ENCODE peak calls at places on chromosome 22, in five cellular contexts. B, O, M, E and J are unnamed samples.

GRCh38 chr22:23118647-23119491 is 22.9 kb downstream of the RSPH14 start:
- DNase-seq in B (no peak), O (no peak), E (no peak), M (no peak), J (no peak)

GRCh38 chr22:32281092-32281491 is 25.9 kb upstream of the SLC5A4 start:
- DNase-seq in M (no peak), E (no peak), O (no peak), B (peak), J (no peak)

GRCh38 chr22:36493690-36494110 is 12.3 kb upstream of the TXN2 start:
- DNase-seq in B (no peak), O (no peak), E (peak), M (peak), J (peak)

GRCh38 chr22:44024288-44024908 is at the start of gene PARVB:
- DNase-seq in B (no peak), E (peak), M (no peak), O (no peak), J (no peak)

GRCh38 chr22:46149493-46149997 is 781 bp upstream of the PPARA start:
- DNase-seq in E (peak), O (peak), B (no peak), M (peak), J (no peak)

GRCh38 chr22:46171940-46172339 is 21.6 kb downstream of the PPARA start:
- DNase-seq in B (no peak), O (no peak), M (no peak), E (peak), J (peak)

GRCh38 chr22:20002661-20003060 is 14.0 kb downstream of the ARVCF start:
- DNase-seq in E (no peak), O (no peak), M (no peak), B (no peak), J (no peak)

GRCh38 chr22:49765951-49766350 is 61.7 kb downstream of the BRD1 start:
- DNase-seq in M (no peak), B (no peak), E (no peak), O (no peak), J (no peak)

GRCh38 chr22:44261861-44262595 is 50.7 kb downstream of the SHISAL1 start:
- DNase-seq in M (no peak), B (no peak), E (peak), O (no peak), J (no peak)

GRCh38 chr22:30247561-30247960 is 1.0 kb upstream of the LIF start:
- DNase-seq in E (no peak), B (no peak), M (no peak), O (no peak), J (no peak)

GRCh38 chr22:32389685-32390084 is 22.4 kb downstream of the RTCB start:
- DNase-seq in O (peak), E (no peak), M (no peak), B (no peak), J (no peak)

GRCh38 chr22:43972931-43973330 is 17.7 kb downstream of the SAMM50 start:
- DNase-seq in B (no peak), E (no peak), O (no peak), M (no peak), J (no peak)

GRCh38 chr22:39991164-39991860 is 3.4 kb upstream of the FAM83F start:
- DNase-seq in E (no peak), B (no peak), O (no peak), M (no peak), J (no peak)

GRCh38 chr22:37741312-37741795 is 44.5 kb downstream of the TRIOBP start:
- DNase-seq in E (peak), B (no peak), M (peak), O (no peak), J (peak)

GRCh38 chr22:46025973-46026906 is 49.3 kb upstream of the WNT7B start:
- DNase-seq in B (no peak), O (no peak), E (no peak), M (no peak), J (no peak)

GRCh38 chr22:34356481-34356880 is 436.2 kb upstream of the LARGE1 start:
- DNase-seq in E (no peak), B (no peak), O (no peak), M (no peak), J (no peak)

GRCh38 chr22:26342719-26343449 is 86.2 kb upstream of the ASPHD2 start:
- DNase-seq in M (no peak), O (no peak), B (no peak), E (no peak), J (no peak)

GRCh38 chr22:44445307-44445680 is 52.7 kb downstream of the RTL6 start:
- DNase-seq in E (no peak), O (no peak), M (no peak), B (no peak), J (no peak)

GRCh38 chr22:43824724-43825485 is 12.8 kb upstream of the EFCAB6 start:
- DNase-seq in B (no peak), M (no peak), O (no peak), E (no peak), J (no peak)

GRCh38 chr22:48574776-48575566 is 1252.7 kb downstream of the BRD1 start:
- DNase-seq in E (peak), M (peak), B (peak), O (no peak), J (peak)

GRCh38 chr22:20052309-20053250 is 27.5 kb upstream of the DGCR8 start:
- DNase-seq in B (no peak), E (no peak), O (no peak), M (no peak), J (no peak)

GRCh38 chr22:49934144-49934890 is 15.9 kb downstream of the CRELD2 start:
- DNase-seq in E (peak), O (peak), B (no peak), M (no peak), J (no peak)

GRCh38 chr22:44647141-44647540 is 54.9 kb upstream of the PRR5 start:
- DNase-seq in O (no peak), B (no peak), M (no peak), E (no peak), J (no peak)

GRCh38 chr22:49019737-49020136 is 807.9 kb downstream of the BRD1 start:
- DNase-seq in E (no peak), M (no peak), O (no peak), B (no peak), J (no peak)

GRCh38 chr22:28952857-28953256 is 69.5 kb downstream of the ZNRF3 start:
- DNase-seq in M (no peak), B (no peak), E (no peak), O (no peak), J (no peak)

GRCh38 chr22:43435851-43436535 is 24.2 kb downstream of the MPPED1 start:
- DNase-seq in E (no peak), M (peak), B (no peak), O (no peak), J (peak)

GRCh38 chr22:42608481-42609361 is 6.0 kb downstream of the POLDIP3 start:
- DNase-seq in M (no peak), O (no peak), E (no peak), B (peak), J (no peak)

GRCh38 chr22:49155039-49155808 is 672.4 kb downstream of the BRD1 start:
- DNase-seq in E (no peak), B (no peak), M (no peak), O (no peak), J (no peak)

GRCh38 chr22:33829549-33830280 is 90.6 kb downstream of the LARGE1 start:
- DNase-seq in M (no peak), O (no peak), E (no peak), B (no peak), J (no peak)

GRCh38 chr22:23826510-23827350 is 12.1 kb downstream of the DERL3 start:
- DNase-seq in E (no peak), O (no peak), M (no peak), B (no peak), J (no peak)

GRCh38 chr22:38114484-38115398 is 4.3 kb upstream of the BAIAP2L2 start:
- DNase-seq in B (peak), O (peak), M (peak), E (peak), J (peak)

GRCh38 chr22:43616645-43617044 is 195.5 kb downstream of the EFCAB6 start:
- DNase-seq in M (peak), B (no peak), O (no peak), E (no peak), J (no peak)

GRCh38 chr22:29167032-29167911 is 38.4 kb upstream of the EMID1 start:
- DNase-seq in B (no peak), E (no peak), M (no peak), O (peak), J (no peak)

GRCh38 chr22:42288791-42289190 is 18.3 kb upstream of the TCF20 start:
- DNase-seq in M (no peak), B (no peak), E (no peak), O (no peak), J (no peak)

GRCh38 chr22:46076651-46077339 is 73.5 kb upstream of the PPARA start:
- DNase-seq in E (peak), B (no peak), O (no peak), M (no peak), J (no peak)

GRCh38 chr22:46096051-46096450 is 54.3 kb upstream of the PPARA start:
- DNase-seq in M (no peak), E (no peak), O (no peak), B (no peak), J (no peak)

GRCh38 chr22:36644333-36644757 is 59.2 kb downstream of the CACNG2 start:
- DNase-seq in B (no peak), M (peak), O (peak), E (no peak), J (no peak)

GRCh38 chr22:29208879-29209623 is 3.4 kb downstream of the EMID1 start:
- DNase-seq in E (no peak), B (no peak), O (no peak), M (peak), J (no peak)